ENCODE peak calls at places on chromosomes 11 and 22, in five cellular contexts. U is body of pancreas; L is psoas muscle; W is upper lobe of right lung; D is CD8-positive, alpha-beta T cell. B is an unnamed sample.
A peak's percentile ranks its signal among the peaks of the same experiment; 100 is the strongest.

GRCh38 chr11:61657566-61657965 is 22.6 kb upstream of the DAGLA start:
- DNase-seq in W (no peak), D (no peak), U (peak; percentile 71), L (no peak), B (no peak)

GRCh38 chr11:9285850-9286587 is 20.9 kb upstream of the DENND5A start:
- DNase-seq in L (no peak), W (no peak), D (no peak), U (no peak), B (no peak)

GRCh38 chr11:63680842-63681207 is 475 bp upstream of the RTN3 start:
- DNase-seq in W (no peak), U (no peak), D (no peak), L (no peak), B (no peak)

GRCh38 chr11:64710418-64711137 is 12.4 kb downstream of the NRXN2 start:
- DNase-seq in W (peak; percentile 29), D (no peak), U (no peak), L (no peak), B (no peak)

GRCh38 chr11:86869966-86870570 is 69.7 kb downstream of the PRSS23 start:
- DNase-seq in D (no peak), U (peak; percentile 58), W (no peak), L (peak; percentile 56), B (peak; percentile 7)

GRCh38 chr11:94909371-94909820 is 64.0 kb downstream of the CWC15 start:
- DNase-seq in W (no peak), U (no peak), L (no peak), D (no peak), B (no peak)

GRCh38 chr22:29060931-29061330 is 700 bp downstream of the C22orf31 start:
- DNase-seq in D (no peak), L (no peak), U (no peak), W (no peak), B (no peak)

GRCh38 chr22:17247832-17248231 is 28.6 kb upstream of the ADA2 start:
- DNase-seq in D (no peak), U (no peak), W (no peak), L (no peak), B (no peak)

GRCh38 chr22:45893516-45893915 is 83.4 kb downstream of the WNT7B start:
- DNase-seq in W (peak; percentile 31), D (no peak), U (no peak), L (no peak), B (no peak)

GRCh38 chr11:47606731-47607130 is 12.5 kb upstream of the C1QTNF4 start:
- DNase-seq in W (no peak), U (no peak), L (no peak), D (no peak), B (no peak)

GRCh38 chr11:8381343-8381742 is 117.7 kb upstream of the LMO1 start:
- DNase-seq in D (no peak), L (no peak), U (no peak), W (peak; percentile 23), B (no peak)

GRCh38 chr22:48713266-48714205 is 1114.1 kb downstream of the BRD1 start:
- DNase-seq in U (no peak), D (no peak), W (peak; percentile 56), L (no peak), B (no peak)

GRCh38 chr11:96168623-96169022 is 174.4 kb downstream of the MAML2 start:
- DNase-seq in D (no peak), U (peak; percentile 34), L (peak; percentile 18), W (no peak), B (peak; percentile 81)

GRCh38 chr11:128714881-128715280 is 21.0 kb downstream of the FLI1 start:
- DNase-seq in W (no peak), U (no peak), D (no peak), L (no peak), B (no peak)

GRCh38 chr11:77195071-77195705 is 67.1 kb downstream of the MYO7A start:
- DNase-seq in U (no peak), W (peak; percentile 41), L (no peak), D (no peak), B (no peak)

GRCh38 chr22:35525687-35526332 is 14.8 kb upstream of the RASD2 start:
- DNase-seq in W (no peak), D (no peak), L (no peak), U (no peak), B (no peak)

GRCh38 chr22:46065733-46066454 is 84.4 kb upstream of the PPARA start:
- DNase-seq in D (no peak), W (no peak), L (no peak), U (no peak), B (no peak)

GRCh38 chr11:102798012-102798746 is at the start of gene MMP1:
- DNase-seq in U (no peak), W (no peak), L (no peak), D (no peak), B (peak; percentile 47)

GRCh38 chr11:94028436-94028835 is 7.3 kb downstream of the HEPHL1 start:
- DNase-seq in W (no peak), L (no peak), D (no peak), U (no peak), B (peak; percentile 81)

GRCh38 chr22:18060646-18061620 is 16.9 kb upstream of the PEX26 start:
- DNase-seq in L (no peak), D (no peak), U (no peak), W (peak; percentile 45), B (peak; percentile 93)

GRCh38 chr11:36300651-36301050 is 4.6 kb downstream of the PRR5L start:
- DNase-seq in W (peak; percentile 69), D (no peak), L (peak; percentile 24), U (peak; percentile 87), B (no peak)

GRCh38 chr11:18865951-18866350 is 73.3 kb downstream of the MRGPRX1 start:
- DNase-seq in L (no peak), W (no peak), U (no peak), D (no peak), B (no peak)

GRCh38 chr11:18865261-18865660 is 73.7 kb upstream of the PTPN5 start:
- DNase-seq in U (no peak), D (no peak), L (no peak), W (no peak), B (no peak)
- H3K27me3 ChIP-seq in U (no peaks in the 10 kb centered on the region), D (no peaks in the 10 kb centered on the region), L (no peaks in the 10 kb centered on the region), W (no peaks in the 10 kb centered on the region), B (no peaks in the 10 kb centered on the region)

DNA sequence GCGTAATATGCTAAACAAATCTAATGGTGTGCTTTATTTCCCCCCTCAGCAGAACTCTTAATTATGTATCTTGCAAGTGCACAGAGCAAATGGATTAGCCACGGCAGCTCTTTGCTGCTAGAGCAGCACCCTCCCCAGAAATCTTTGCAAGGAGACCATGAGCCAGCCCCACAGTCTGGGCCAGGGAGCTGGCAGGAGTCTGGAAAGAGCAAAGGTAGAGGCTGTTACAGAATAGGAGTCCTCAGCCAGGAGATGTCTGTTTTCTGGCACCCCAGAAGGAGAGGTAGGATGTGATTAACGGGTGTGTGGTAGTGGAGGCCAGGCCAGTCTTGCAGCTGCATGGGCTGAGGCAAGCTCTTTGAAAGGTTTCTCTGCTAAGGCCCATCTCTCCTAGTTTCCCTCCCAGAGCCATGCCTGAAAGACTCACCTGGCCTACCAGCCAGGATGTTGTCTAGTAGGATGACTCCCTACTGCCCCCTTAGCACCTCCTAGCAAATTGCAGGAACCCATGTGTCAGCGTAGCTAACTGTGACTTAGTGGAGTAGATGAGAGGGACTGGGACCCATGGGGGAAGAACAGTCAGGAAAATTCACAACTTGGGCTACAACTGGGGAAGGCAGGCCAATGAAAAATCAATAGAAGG is 557.2 kb downstream of the BUD13 start:
- DNase-seq in U (no peak), D (no peak), L (no peak), W (no peak), B (no peak)
- TF ChIP-seq CTCF in U (no peak), D (no peak), L (no peak), W (peak; percentile 32), B (peak; percentile 32)

GRCh38 chr11:79185351-79185750 is 255.5 kb downstream of the TENM4 start:
- DNase-seq in U (peak; percentile 36), L (no peak), D (no peak), W (no peak), B (no peak)

GRCh38 chr11:79179087-79179486 is 261.7 kb downstream of the TENM4 start:
- DNase-seq in D (no peak), L (no peak), W (no peak), U (no peak), B (no peak)

GRCh38 chr11:79184285-79184684 is 256.5 kb downstream of the TENM4 start:
- DNase-seq in W (no peak), U (no peak), L (no peak), D (no peak), B (no peak)

DNA sequence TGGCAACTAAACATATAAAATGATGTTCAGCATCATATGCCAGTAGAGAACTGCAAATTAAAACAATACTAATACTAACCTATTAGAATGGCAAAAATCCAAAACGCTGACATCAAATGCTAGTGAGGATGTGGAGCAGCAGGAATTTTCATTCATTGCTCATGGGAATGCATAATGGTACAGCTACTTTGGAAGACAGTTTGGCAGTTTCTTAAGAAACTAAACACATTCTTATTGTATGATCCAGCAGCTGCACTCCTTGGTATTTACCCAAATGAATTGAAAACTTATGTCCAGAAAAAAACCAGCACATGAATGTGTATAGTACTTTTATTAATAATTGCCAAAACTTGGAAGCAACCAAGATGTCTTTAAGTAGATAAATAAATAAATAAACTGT is 258.0 kb downstream of the TENM4 start:
- DNase-seq in U (no peak), W (no peak), L (no peak), D (no peak), B (no peak)
- H3K27me3 ChIP-seq in U (no peaks in the 10 kb centered on the region), W (peaks cover 3% of the 10 kb centered on the region), L (peaks cover 1% of the 10 kb centered on the region), D (no peaks in the 10 kb centered on the region), B (no peaks in the 10 kb centered on the region)

GRCh38 chr11:66343176-66343575 is 1.7 kb downstream of the BRMS1 start:
- DNase-seq in D (no peak), U (no peak), L (peak; percentile 3), W (peak; percentile 3), B (no peak)

GRCh38 chr11:66346476-66347424 is 679 bp downstream of the B4GAT1 start:
- DNase-seq in L (no peak), U (peak; percentile 52), D (no peak), W (no peak), B (no peak)

GRCh38 chr11:66347425-66348276 is at the start of gene B4GAT1:
- DNase-seq in L (peak; percentile 80), W (peak; percentile 88), U (peak; percentile 91), D (peak; percentile 59), B (peak; percentile 69)

GRCh38 chr11:66345316-66345649 is 379 bp upstream of the BRMS1 start:
- DNase-seq in U (no peak), L (no peak), W (no peak), D (no peak), B (no peak)

GRCh38 chr11:66344550-66345315 is at the start of gene BRMS1:
- DNase-seq in U (peak; percentile 98), D (peak; percentile 89), L (peak; percentile 99), W (peak; percentile 100), B (peak; percentile 91)
- TF ChIP-seq CTCF in U (peak; percentile 14), D (no peak), L (peak; percentile 28), W (peak; percentile 20), B (no peak)

B was measured in kidney epithelial cell.